ENCODE peak calls at places on chromosomes 3 and 15, in nine cellular contexts. O is A549, P is prostate gland, V is WERI-Rb-1, I is IMR-90, L is adrenal gland, M is ovary, A is lower lobe of right lung, Y is neural progenitor cell. W is an unnamed sample.

GRCh38 chr3:175606650-175607318 is 747.6 kb downstream of the NAALADL2 start:
- DNase-seq in O (no peak), P (no peak), V (no peak), I (peak; percentile 20), L (no peak), M (no peak), A (no peak), Y (no peak), W (no peak)

GRCh38 chr3:183327343-183327742 is 74.3 kb downstream of the B3GNT5 start:
- DNase-seq in O (no peak), P (no peak), V (no peak), I (no peak), L (no peak), M (no peak), A (no peak), Y (no peak), W (no peak)

GRCh38 chr3:28816017-28816416 is 464.9 kb upstream of the RBMS3 start:
- DNase-seq in O (no peak), P (no peak), V (no peak), I (no peak), L (no peak), M (no peak), A (no peak), Y (no peak), W (no peak)

GRCh38 chr3:112908252-112908651 is 61.6 kb upstream of the CD200R1L start:
- DNase-seq in O (no peak), P (no peak), V (no peak), I (no peak), L (no peak), M (no peak), A (no peak), Y (no peak), W (no peak)

GRCh38 chr15:33675246-33675645 is 293.1 kb upstream of the CHRM5 start:
- DNase-seq in O (peak; percentile 36), P (no peak), V (peak; percentile 24), I (no peak), L (no peak), M (peak; percentile 25), A (no peak), Y (peak; percentile 74), W (no peak)

GRCh38 chr15:71325461-71325860 is 210.2 kb downstream of the THSD4 start:
- DNase-seq in O (no peak), P (no peak), V (no peak), I (peak; percentile 55), L (no peak), M (no peak), A (no peak), Y (no peak), W (no peak)

GRCh38 chr3:53597136-53597915 is 102.9 kb downstream of the CACNA1D start:
- DNase-seq in O (no peak), P (no peak), V (no peak), I (no peak), L (no peak), M (no peak), A (no peak), Y (no peak), W (no peak)

GRCh38 chr3:21801631-21802030 is 50.6 kb upstream of the ZNF385D start:
- DNase-seq in O (no peak), P (no peak), V (no peak), I (no peak), L (no peak), M (no peak), A (no peak), Y (no peak), W (no peak)

GRCh38 chr3:66480666-66481065 is 20.2 kb downstream of the LRIG1 start:
- DNase-seq in O (no peak), P (no peak), V (peak; percentile 21), I (peak; percentile 41), L (no peak), M (no peak), A (no peak), Y (no peak), W (no peak)

GRCh38 chr15:75347222-75348033 is 589 bp downstream of the NEIL1 start:
- DNase-seq in O (peak; percentile 55), P (peak; percentile 61), V (peak; percentile 73), I (no peak), L (peak; percentile 76), M (peak; percentile 69), A (peak; percentile 79), Y (peak; percentile 71), W (peak; percentile 85)

GRCh38 chr15:87752250-87752951 is 504.1 kb downstream of the NTRK3 start:
- DNase-seq in O (peak; percentile 60), P (no peak), V (no peak), I (peak; percentile 93), L (no peak), M (no peak), A (no peak), Y (no peak), W (no peak)

GRCh38 chr3:97872209-97873042 is 50.6 kb downstream of the CRYBG3 start:
- DNase-seq in O (no peak), P (no peak), V (no peak), I (peak; percentile 97), L (peak; percentile 33), M (no peak), A (no peak), Y (no peak), W (no peak)

GRCh38 chr3:28295819-28296364 is 52.6 kb upstream of the ZCWPW2 start:
- DNase-seq in O (no peak), P (no peak), V (no peak), I (peak; percentile 19), L (no peak), M (no peak), A (no peak), Y (no peak), W (no peak)

GRCh38 chr3:146473726-146474125 is 4.4 kb upstream of the PLSCR2 start:
- DNase-seq in O (no peak), P (no peak), V (no peak), I (no peak), L (no peak), M (no peak), A (no peak), Y (no peak), W (no peak)

GRCh38 chr15:100525894-100526512 is 2.7 kb downstream of the CERS3 start:
- DNase-seq in O (no peak), P (peak; percentile 93), V (no peak), I (no peak), L (no peak), M (no peak), A (no peak), Y (no peak), W (peak; percentile 33)

DNA sequence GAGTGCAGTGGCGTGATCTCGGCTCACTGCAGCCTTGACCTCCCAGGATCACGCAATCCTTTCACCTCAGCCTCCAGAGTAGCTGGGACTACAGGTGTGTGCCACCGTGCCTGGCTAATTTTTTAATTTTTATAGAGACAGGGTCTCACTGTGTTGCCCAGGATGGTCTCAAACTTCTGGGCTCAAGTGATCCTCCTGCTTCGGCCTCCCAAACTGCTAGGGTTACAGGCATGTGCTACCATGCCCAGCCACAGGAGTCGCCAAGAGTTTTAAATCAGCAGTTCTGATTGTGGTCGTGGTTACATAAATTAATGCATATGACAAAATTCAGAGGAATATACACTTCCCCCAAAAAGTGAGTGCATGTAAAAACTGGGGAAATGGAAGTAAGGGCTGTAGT is 33.0 kb downstream of the MEGF11 start:
- DNase-seq in O (no peak), P (no peak), V (no peak), I (no peak), L (no peak), M (no peak), A (no peak), Y (no peak), W (no peak)
- TF ChIP-seq CTCF in O (no peak), P (no peak), V (peak; percentile 4), I (no peak), L (no peak), M (no peak), A (no peak), Y (no peak), W (no peak)

GRCh38 chr15:78051622-78052405 is 25.7 kb downstream of the TBC1D2B start:
- DNase-seq in O (no peak), P (peak; percentile 57), V (no peak), I (peak; percentile 56), L (peak; percentile 68), M (no peak), A (no peak), Y (no peak), W (no peak)
- H3K4me3 ChIP-seq in O (no peak overlapping the region), P (no peak overlapping the region), V (no peak overlapping the region), I (no peak overlapping the region), L (no peak overlapping the region), M (no peak overlapping the region), A (no peak overlapping the region), Y (no peak overlapping the region), W (no peak overlapping the region)

DNA sequence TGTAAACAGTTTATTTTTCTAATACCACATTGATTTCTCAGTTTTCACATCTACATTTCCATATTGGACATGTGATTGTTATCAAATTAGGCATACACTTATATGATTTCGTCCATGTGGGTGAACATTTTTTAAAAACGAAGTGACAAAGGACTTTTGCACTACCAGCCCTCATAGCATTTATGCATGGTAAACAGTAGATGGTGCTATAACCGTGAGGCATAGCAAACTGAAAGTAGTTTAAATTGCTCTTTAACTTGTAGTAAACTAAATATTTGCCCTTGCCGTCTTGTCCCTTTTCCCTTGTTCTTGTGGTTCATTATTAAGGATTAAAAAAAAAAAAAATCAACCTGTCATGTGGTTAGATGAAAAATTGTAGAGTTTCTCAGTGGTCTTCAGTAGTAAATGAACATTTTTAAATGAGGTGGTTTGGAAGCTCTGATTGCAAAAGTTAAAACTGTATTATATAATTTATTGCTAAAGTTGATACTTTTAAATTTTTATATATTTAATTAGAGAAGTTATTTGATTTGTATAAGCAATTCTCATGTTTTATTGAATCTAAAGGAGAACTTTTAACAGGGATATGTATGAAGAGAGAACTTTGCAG is 24.0 kb downstream of the STX19 start:
- DNase-seq in O (peak; percentile 38), P (no peak), V (no peak), I (peak; percentile 82), L (no peak), M (no peak), A (no peak), Y (peak; percentile 30), W (no peak)
- H3K27ac ChIP-seq in O (peak overlapping the region; percentile 23), P (no peak overlapping the region), V (no peak overlapping the region), I (no peak overlapping the region), L (no peak overlapping the region), M (no peak overlapping the region), A (peak overlapping the region; percentile 0), Y (no peak overlapping the region), W (no peak overlapping the region)

GRCh38 chr3:4584537-4585249 is 91.5 kb downstream of the ITPR1 start:
- DNase-seq in O (no peak), P (no peak), V (no peak), I (peak; percentile 16), L (no peak), M (peak; percentile 68), A (no peak), Y (no peak), W (no peak)
- TF ChIP-seq CTCF in O (no peak), P (peak; percentile 11), V (no peak), I (peak; percentile 15), L (peak; percentile 10), M (no peak), A (peak; percentile 27), Y (no peak), W (no peak)

W was measured in dorsolateral prefrontal cortex.